ENCODE peak calls at places on chromosomes 6 and 20, in ten cellular contexts. L, Z, J, D, E, K, R, N, Q and O are unnamed samples.

GRCh38 chr6:140441256-140441655 is 1066.8 kb upstream of the CITED2 start:
- DNase-seq in L (peak), E (peak), J (no peak), R (peak), Z (peak), N (no peak), Q (peak), D (peak), K (no peak), O (no peak)

GRCh38 chr6:21258665-21259064 is 334.9 kb upstream of the SOX4 start:
- DNase-seq in R (no peak), J (no peak), Z (no peak), K (no peak), L (no peak), E (no peak), D (no peak), Q (no peak), N (no peak), O (no peak)

GRCh38 chr20:46255440-46256104 is 52.7 kb downstream of the CDH22 start:
- DNase-seq in L (peak), K (no peak), Z (no peak), D (peak), J (peak), Q (peak), R (peak), N (peak), E (peak), O (no peak)

GRCh38 chr6:131063028-131063763 is at the start of gene EPB41L2:
- DNase-seq in J (peak), K (peak), D (peak), E (peak), Z (peak), N (peak), Q (peak), L (peak), R (peak), O (peak)

GRCh38 chr6:84766118-84766683 is 1.8 kb upstream of the TBX18 start:
- DNase-seq in E (no peak), Q (no peak), J (no peak), L (no peak), N (no peak), Z (peak), R (no peak), D (peak), K (no peak), O (no peak)

GRCh38 chr6:34308483-34308882 is 59.7 kb upstream of the SMIM29 start:
- DNase-seq in D (no peak), Z (no peak), N (no peak), K (no peak), R (no peak), E (no peak), L (no peak), Q (no peak), J (no peak), O (no peak)

GRCh38 chr6:9675122-9675521 is 739.8 kb downstream of the TFAP2A start:
- DNase-seq in Z (no peak), R (no peak), N (no peak), L (no peak), J (no peak), K (no peak), Q (no peak), E (no peak), D (no peak), O (no peak)

GRCh38 chr6:30719356-30719755 is 796 bp upstream of the TUBB start:
- DNase-seq in N (no peak), L (no peak), J (no peak), D (no peak), Q (no peak), K (no peak), E (no peak), Z (no peak), R (no peak), O (no peak)

GRCh38 chr6:126107475-126108121 is 121.3 kb downstream of the TRMT11 start:
- DNase-seq in R (no peak), K (no peak), N (no peak), D (no peak), Q (peak), Z (no peak), L (no peak), J (no peak), E (no peak), O (no peak)

GRCh38 chr6:97456070-97456469 is 173.1 kb upstream of the MMS22L start:
- DNase-seq in R (no peak), D (no peak), N (no peak), Q (no peak), Z (no peak), E (no peak), K (no peak), L (no peak), J (no peak), O (no peak)

GRCh38 chr6:87806635-87807034 is 104.6 kb upstream of the AKIRIN2 start:
- DNase-seq in R (peak), E (no peak), Z (no peak), K (no peak), L (no peak), D (no peak), J (no peak), Q (no peak), N (no peak), O (no peak)

GRCh38 chr6:29653452-29654038 is 3.3 kb upstream of the MOG start:
- DNase-seq in D (no peak), N (no peak), J (peak), E (peak), Q (peak), R (peak), L (no peak), K (peak), Z (peak), O (peak)

GRCh38 chr20:62519826-62520225 is 44.0 kb upstream of the GATA5 start:
- DNase-seq in E (no peak), J (no peak), Z (no peak), Q (no peak), K (no peak), R (no peak), D (no peak), L (no peak), N (no peak), O (no peak)

GRCh38 chr6:121619013-121619412 is 183.6 kb downstream of the GJA1 start:
- DNase-seq in N (no peak), Q (no peak), K (no peak), E (no peak), J (no peak), Z (no peak), R (no peak), L (no peak), D (no peak), O (no peak)

GRCh38 chr6:31383149-31383548 is 20.2 kb upstream of the MICA start:
- DNase-seq in J (no peak), R (no peak), L (no peak), Q (no peak), E (no peak), N (no peak), K (no peak), Z (no peak), D (no peak), O (no peak)

GRCh38 chr6:10487668-10488327 is 33.4 kb upstream of the GCNT2 start:
- DNase-seq in J (no peak), D (no peak), E (no peak), R (no peak), K (no peak), Z (no peak), Q (no peak), N (no peak), L (no peak), O (no peak)

GRCh38 chr6:26021350-26022165 is 59.0 kb downstream of the TRIM38 start:
- DNase-seq in Q (peak), L (peak), R (peak), N (peak), E (peak), D (peak), J (peak), Z (peak), K (peak), O (peak)

GRCh38 chr6:44039839-44040350 is 87.4 kb downstream of the MRPL14 start:
- DNase-seq in L (no peak), Z (no peak), K (no peak), Q (no peak), J (no peak), E (no peak), R (no peak), D (no peak), N (no peak), O (no peak)

GRCh38 chr6:14276667-14277404 is 159.3 kb downstream of the CD83 start:
- DNase-seq in K (no peak), N (no peak), E (no peak), R (no peak), D (no peak), L (no peak), J (no peak), Q (peak), Z (no peak), O (peak)